ENCODE peak calls at places on chromosomes 5 and 9, in four cellular contexts. E is glutamatergic neuron, M is upper lobe of right lung, P is tibial nerve. S is an unnamed sample.

GRCh38 chr9:69180670-69181069 is 6.6 kb downstream of the TJP2 start:
- DNase-seq in M (no peak), E (no peak), P (no peak), S (no peak)

GRCh38 chr5:171673328-171673727 is 112.3 kb upstream of the SMIM23 start:
- DNase-seq in M (no peak), E (no peak), P (peak; percentile 37), S (no peak)

GRCh38 chr5:160556886-160557285 is 135.2 kb downstream of the PTTG1 start:
- DNase-seq in M (no peak), E (no peak), P (no peak), S (no peak)

GRCh38 chr9:83560169-83560826 is 22.1 kb upstream of the FRMD3 start:
- DNase-seq in M (no peak), P (no peak), E (no peak), S (no peak)

GRCh38 chr5:82356808-82357671 is 78.9 kb upstream of the RPS23 start:
- DNase-seq in P (peak; percentile 59), E (no peak), M (peak; percentile 67), S (no peak)

GRCh38 chr9:108672475-108673065 is 183.2 kb downstream of the ACTL7B start:
- DNase-seq in M (no peak), P (no peak), E (no peak), S (no peak)

GRCh38 chr5:154076240-154076922 is 37.6 kb downstream of the MFAP3 start:
- DNase-seq in P (no peak), M (no peak), E (no peak), S (no peak)

GRCh38 chr5:171907731-171908343 is 98.6 kb downstream of the FBXW11 start:
- DNase-seq in P (no peak), E (peak; percentile 46), M (no peak), S (no peak)

GRCh38 chr9:15837079-15837679 is 284.3 kb downstream of the CCDC171 start:
- DNase-seq in M (no peak), P (no peak), E (no peak), S (peak; percentile 39)

GRCh38 chr9:109717342-109717741 is 62.7 kb upstream of the PALM2AKAP2 start:
- DNase-seq in M (no peak), P (no peak), E (no peak), S (no peak)

GRCh38 chr5:31731710-31732301 is 92.9 kb downstream of the PDZD2 start:
- DNase-seq in E (no peak), P (no peak), M (no peak), S (no peak)

GRCh38 chr5:129506092-129506491 is 46.0 kb downstream of the ADAMTS19 start:
- DNase-seq in P (no peak), M (no peak), E (no peak), S (no peak)

GRCh38 chr5:72109051-72109411 is 1.8 kb downstream of the MAP1B start:
- DNase-seq in P (no peak), E (no peak), M (no peak), S (no peak)

GRCh38 chr5:74954919-74955318 is 88.7 kb upstream of the FAM169A start:
- DNase-seq in M (no peak), P (no peak), E (no peak), S (no peak)

GRCh38 chr5:110288766-110289165 is 437.7 kb downstream of the TMEM232 start:
- DNase-seq in M (no peak), E (no peak), P (no peak), S (no peak)

GRCh38 chr9:107631788-107632187 is 142.2 kb upstream of the KLF4 start:
- DNase-seq in M (no peak), E (no peak), P (no peak), S (no peak)

GRCh38 chr9:108746864-108747263 is 108.9 kb downstream of the ACTL7B start:
- DNase-seq in E (no peak), P (no peak), M (no peak), S (no peak)

GRCh38 chr9:37870081-37870798 is 33.7 kb downstream of the SLC25A51 start:
- DNase-seq in E (no peak), M (no peak), P (no peak), S (no peak)

GRCh38 chr5:131589510-131590348 is 45.3 kb downstream of the RAPGEF6 start:
- DNase-seq in E (peak; percentile 28), P (no peak), M (no peak), S (no peak)

GRCh38 chr9:35028341-35028740 is 38.8 kb downstream of the DNAJB5 start:
- DNase-seq in M (no peak), E (no peak), P (no peak), S (no peak)

GRCh38 chr9:27398982-27399653 is 102.2 kb upstream of the EQTN start:
- DNase-seq in M (no peak), P (no peak), E (no peak), S (no peak)

GRCh38 chr9:98600631-98601030 is 108.1 kb downstream of the GABBR2 start:
- DNase-seq in P (no peak), M (no peak), E (no peak), S (no peak)

GRCh38 chr5:132190161-132190817 is 37.4 kb downstream of the P4HA2 start:
- DNase-seq in P (no peak), M (no peak), E (no peak), S (no peak)

GRCh38 chr5:176619203-176619568 is 9.2 kb upstream of the GPRIN1 start:
- DNase-seq in P (no peak), M (peak; percentile 80), E (peak; percentile 90), S (no peak)

GRCh38 chr9:134515026-134515821 is 126.4 kb upstream of the COL5A1 start:
- DNase-seq in E (no peak), P (no peak), M (peak; percentile 34), S (no peak)

GRCh38 chr5:59061377-59061776 is 478.5 kb downstream of the RAB3C start:
- DNase-seq in P (no peak), M (no peak), E (no peak), S (no peak)

GRCh38 chr9:129944501-129945116 is 98.4 kb downstream of the FNBP1 start:
- DNase-seq in E (no peak), P (no peak), M (no peak), S (no peak)

GRCh38 chr5:83636141-83636540 is 84.5 kb downstream of the HAPLN1 start:
- DNase-seq in P (no peak), M (no peak), E (no peak), S (no peak)

GRCh38 chr9:69130456-69131441 is 43.3 kb upstream of the TJP2 start:
- DNase-seq in E (no peak), M (no peak), P (no peak), S (no peak)

DNA sequence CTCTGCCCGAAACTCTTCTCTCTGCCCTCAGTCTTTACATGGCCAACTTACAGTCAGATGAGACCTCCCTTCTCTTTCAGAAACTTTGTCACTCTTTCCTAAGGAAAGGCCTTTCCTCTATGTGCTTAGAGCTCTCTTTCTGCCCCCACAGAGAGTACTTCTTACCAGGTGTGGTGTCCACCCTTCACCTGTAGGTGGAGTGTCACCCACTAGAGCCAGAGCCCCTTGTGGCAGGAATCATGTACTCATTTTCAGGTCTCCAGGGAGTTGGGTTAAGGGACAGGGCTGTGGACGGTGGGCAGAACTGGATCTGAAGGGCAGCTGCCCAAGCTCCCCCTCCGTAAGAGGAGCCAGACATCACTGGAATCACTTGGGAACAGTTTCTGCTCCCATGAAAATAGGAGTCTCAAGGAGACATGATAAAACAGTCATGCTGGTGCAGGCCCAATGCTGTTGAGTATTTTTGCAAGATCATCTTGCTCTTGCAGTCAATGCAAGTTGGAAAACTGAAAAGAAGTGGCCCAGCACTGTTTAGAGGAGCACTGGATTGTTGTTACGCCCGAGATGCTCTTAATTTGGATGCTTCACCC is 436.7 kb downstream of the ZSWIM6 start:
- DNase-seq in E (no peak), P (no peak), M (no peak), S (no peak)
- TF ChIP-seq CTCF in E (peak; percentile 47), P (no peak), M (peak; percentile 33), S (peak; percentile 49)

GRCh38 chr9:101738566-101739183 is at the start of gene GRIN3A:
- DNase-seq in E (peak; percentile 57), M (peak; percentile 61), P (no peak), S (no peak)
- TF ChIP-seq CTCF in E (no peak), M (no peak), P (no peak), S (no peak)

DNA sequence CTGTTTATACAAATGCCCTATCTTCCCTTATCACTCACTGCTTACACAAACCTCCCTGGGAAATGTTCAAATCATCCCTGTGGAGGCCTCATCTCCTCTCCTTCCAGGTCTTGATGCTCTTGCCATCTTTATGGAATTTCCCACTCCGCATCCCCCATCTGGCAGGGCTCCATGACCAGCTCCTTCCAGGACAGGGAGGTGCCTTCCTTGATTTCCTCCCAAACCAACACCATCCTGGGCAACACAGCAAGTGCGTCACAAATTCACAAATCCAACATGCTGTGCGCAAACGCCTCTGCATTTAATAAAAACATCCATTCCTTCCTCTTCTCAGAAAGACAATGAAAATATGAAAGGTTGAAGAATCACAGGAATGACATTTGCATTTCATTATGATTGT is 51.7 kb downstream of the EPB41L4A start:
- DNase-seq in M (no peak), P (no peak), E (no peak), S (no peak)
- TF ChIP-seq CTCF in M (no peak), P (no peak), E (no peak), S (no peak)

DNA sequence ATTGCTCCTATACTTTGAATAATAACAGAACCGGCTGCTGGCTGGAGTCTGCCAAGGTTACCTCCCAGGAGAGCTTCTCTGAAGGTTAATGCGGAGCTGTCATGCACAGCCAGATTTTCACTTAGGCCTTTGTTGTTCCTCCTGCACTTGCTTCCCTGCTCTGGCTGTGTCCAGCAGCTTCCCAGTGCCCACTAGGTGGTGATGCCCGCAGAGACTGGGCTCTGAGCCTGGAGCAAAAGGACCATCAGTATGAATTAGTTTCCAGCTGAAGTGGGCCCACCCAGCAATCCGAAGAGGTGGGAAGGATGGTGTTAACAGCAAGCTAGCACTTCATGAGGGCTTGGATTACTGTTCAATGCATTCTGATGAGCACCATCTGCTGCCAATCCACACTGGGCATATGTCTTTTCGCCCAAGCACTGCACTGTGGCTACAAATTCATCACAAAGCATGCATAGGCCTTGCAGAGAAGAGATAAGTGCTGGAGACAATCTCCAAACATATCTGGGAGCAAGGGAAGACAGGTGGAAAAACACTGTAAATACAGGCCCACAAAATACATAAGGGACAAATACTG is 459.1 kb downstream of the SPOCK1 start:
- DNase-seq in M (no peak), P (no peak), E (peak; percentile 34), S (no peak)
- TF ChIP-seq CTCF in M (no peak), P (no peak), E (no peak), S (no peak)

GRCh38 chr5:125424374-125424773 is 677.9 kb upstream of the ZNF608 start:
- DNase-seq in P (no peak), E (no peak), M (no peak), S (no peak)

GRCh38 chr5:125422342-125422741 is 675.9 kb upstream of the ZNF608 start:
- DNase-seq in M (no peak), P (no peak), E (no peak), S (no peak)

GRCh38 chr5:125424851-125425250 is 678.4 kb upstream of the ZNF608 start:
- DNase-seq in E (no peak), P (no peak), M (no peak), S (no peak)
- TF ChIP-seq CTCF in E (no peak), P (no peak), M (no peak), S (no peak)

DNA sequence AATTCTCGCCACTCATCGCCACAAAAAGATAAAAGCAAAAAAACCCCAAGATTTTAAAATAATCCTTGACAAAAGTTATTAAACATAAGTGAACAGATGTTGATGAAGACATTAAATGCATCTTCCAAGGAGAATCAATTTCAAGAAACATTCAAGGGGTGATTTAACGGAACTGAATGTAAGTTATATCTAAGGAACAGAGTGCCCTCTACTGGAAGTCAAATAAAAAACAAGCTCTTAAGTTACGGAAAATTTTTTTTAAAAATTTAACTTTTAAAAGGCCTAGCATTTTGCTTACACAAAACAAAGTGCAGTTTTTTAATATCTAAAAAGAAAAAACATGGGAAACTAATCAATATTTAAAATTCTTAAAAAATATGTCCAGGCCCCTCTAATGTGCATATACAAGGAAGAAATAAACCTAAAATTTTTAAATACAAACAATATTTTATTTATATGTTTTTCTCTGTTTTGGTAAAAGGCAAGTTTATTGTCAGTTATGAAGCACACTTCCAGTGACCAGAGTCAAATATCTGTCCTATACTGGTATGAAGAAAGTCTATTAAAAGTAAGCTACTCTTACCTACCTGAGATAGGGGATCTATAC is 28.0 kb downstream of the TEX10 start:
- DNase-seq in M (no peak), E (no peak), P (no peak), S (no peak)
- TF ChIP-seq CTCF in M (peak; percentile 57), E (peak; percentile 58), P (peak; percentile 59), S (peak; percentile 71)